ENCODE peak calls at places on chromosomes 3 and 15, in five cellular contexts. P is pancreas, X is GM23338, B is neuronal stem cell, T is A549. C is an unnamed sample. For H3K4me1, the result is how much of the 10 kb centered on the place peaks cover.

GRCh38 chr3:183185696-183186095 is 23.2 kb upstream of the LAMP3 start:
- DNase-seq in P (no peak), X (no peak), B (no peak), T (no peak), C (no peak)

GRCh38 chr15:41501961-41502786 is 8.5 kb downstream of the ITPKA start:
- DNase-seq in P (no peak), X (peak), B (no peak), T (no peak), C (no peak)

GRCh38 chr15:66647358-66647757 is 54.7 kb upstream of the SMAD6 start:
- DNase-seq in P (no peak), X (no peak), B (no peak), T (no peak), C (peak)

GRCh38 chr3:47430606-47431005 is 45.1 kb downstream of the SCAP start:
- DNase-seq in P (no peak), X (no peak), B (no peak), T (no peak), C (no peak)

GRCh38 chr3:72957303-72957702 is 39.3 kb upstream of the PPP4R2 start:
- DNase-seq in P (no peak), X (no peak), B (peak), T (no peak), C (no peak)

GRCh38 chr3:112649478-112649735 is 8.5 kb upstream of the CCDC80 start:
- DNase-seq in P (no peak), X (no peak), B (no peak), T (no peak), C (no peak)

GRCh38 chr3:124318014-124318413 is 326.1 kb upstream of the ROPN1 start:
- DNase-seq in P (no peak), X (no peak), B (no peak), T (no peak), C (no peak)

GRCh38 chr15:31392761-31393401 is 66.2 kb downstream of the KLF13 start:
- DNase-seq in P (peak), X (peak), B (no peak), T (no peak), C (no peak)

GRCh38 chr15:77983708-77984445 is 93.6 kb downstream of the TBC1D2B start:
- DNase-seq in P (no peak), X (peak), B (no peak), T (no peak), C (no peak)

GRCh38 chr3:169133178-169134161 is 530.0 kb downstream of the MECOM start:
- DNase-seq in P (no peak), X (peak), B (no peak), T (no peak), C (no peak)

GRCh38 chr15:74382004-74382816 is 14.8 kb upstream of the CYP11A1 start:
- DNase-seq in P (peak), X (peak), B (peak), T (peak), C (peak)

GRCh38 chr15:59993950-59994401 is 10.1 kb upstream of the FOXB1 start:
- DNase-seq in P (no peak), X (peak), B (peak), T (no peak), C (no peak)

GRCh38 chr3:140706360-140706759 is 28.5 kb downstream of the TRIM42 start:
- DNase-seq in P (no peak), X (no peak), B (no peak), T (no peak), C (no peak)

GRCh38 chr3:4825572-4826236 is 153.5 kb upstream of the BHLHE40 start:
- DNase-seq in P (no peak), X (no peak), B (no peak), T (peak), C (no peak)

GRCh38 chr3:179074656-179075055 is 3.0 kb upstream of the ZMAT3 start:
- DNase-seq in P (no peak), X (no peak), B (no peak), T (no peak), C (no peak)

GRCh38 chr3:48966876-48967361 is 23.1 kb upstream of the P4HTM start:
- DNase-seq in P (no peak), X (no peak), B (no peak), T (no peak), C (peak)

GRCh38 chr3:124885466-124886167 is 1.5 kb downstream of the ITGB5 start:
- DNase-seq in P (no peak), X (peak), B (peak), T (no peak), C (no peak)

GRCh38 chr3:42709621-42710020 is 7.0 kb upstream of the HHATL start:
- DNase-seq in P (peak), X (no peak), B (no peak), T (no peak), C (no peak)

GRCh38 chr15:93980149-93980911 is 251.0 kb upstream of the MCTP2 start:
- DNase-seq in P (no peak), X (no peak), B (no peak), T (no peak), C (no peak)

GRCh38 chr15:73941871-73942635 is 15.8 kb downstream of the LOXL1 start:
- DNase-seq in P (no peak), X (no peak), B (no peak), T (no peak), C (no peak)

GRCh38 chr3:56122911-56123310 is 345.4 kb downstream of the ERC2 start:
- DNase-seq in P (no peak), X (no peak), B (no peak), T (no peak), C (no peak)

GRCh38 chr3:183244219-183244618 is 8.8 kb upstream of the B3GNT5 start:
- DNase-seq in P (peak), X (no peak), B (no peak), T (no peak), C (no peak)

DNA sequence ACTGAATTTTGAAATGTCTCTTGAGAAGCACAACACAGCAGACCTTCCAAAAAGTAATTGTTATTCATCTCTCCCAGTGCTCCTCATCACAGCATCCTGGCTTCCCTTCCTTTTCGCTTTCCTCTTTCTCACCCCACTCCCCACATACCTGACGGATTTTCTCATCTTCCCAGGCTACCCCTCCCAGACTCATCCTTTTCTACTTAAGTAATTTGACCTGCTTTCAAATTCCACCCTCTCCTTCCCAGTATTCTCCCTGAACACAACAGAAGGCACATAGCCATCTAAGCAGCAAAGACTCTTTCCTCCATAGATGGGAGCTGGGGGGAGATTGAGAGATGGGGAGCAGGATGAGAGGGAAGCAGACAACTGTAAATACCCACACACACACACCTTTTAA is 187.1 kb upstream of the STT3B start:
- DNase-seq in P (no peak), X (peak), B (no peak), T (no peak), C (no peak)
- H3K4me1 ChIP-seq in P (under half), X (under half), B (under half), T (under half), C (under half)

DNA sequence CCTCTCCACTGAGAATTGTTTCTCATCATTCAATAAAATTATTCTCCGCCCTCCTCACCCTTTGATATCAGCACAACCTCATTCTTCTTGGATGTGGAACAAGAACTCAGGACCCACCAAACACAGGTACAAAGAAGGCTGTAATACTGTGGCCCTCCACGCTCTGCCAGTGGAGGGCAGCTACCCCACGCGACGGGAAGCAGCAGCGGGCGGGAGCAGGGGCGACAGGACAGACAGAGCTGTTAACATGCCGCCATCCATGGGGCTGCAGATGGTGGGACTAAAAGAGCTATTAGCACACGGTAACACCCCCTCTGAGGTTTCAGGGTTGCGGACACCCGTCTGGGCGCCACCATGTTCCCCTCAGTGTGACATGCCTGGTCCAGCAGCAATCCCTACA is 37.5 kb downstream of the EMC4 start:
- DNase-seq in P (no peak), X (no peak), B (no peak), T (no peak), C (no peak)
- H3K4me3 ChIP-seq in P (no peak), X (no peak), B (no peak), T (no peak), C (no peak)

DNA sequence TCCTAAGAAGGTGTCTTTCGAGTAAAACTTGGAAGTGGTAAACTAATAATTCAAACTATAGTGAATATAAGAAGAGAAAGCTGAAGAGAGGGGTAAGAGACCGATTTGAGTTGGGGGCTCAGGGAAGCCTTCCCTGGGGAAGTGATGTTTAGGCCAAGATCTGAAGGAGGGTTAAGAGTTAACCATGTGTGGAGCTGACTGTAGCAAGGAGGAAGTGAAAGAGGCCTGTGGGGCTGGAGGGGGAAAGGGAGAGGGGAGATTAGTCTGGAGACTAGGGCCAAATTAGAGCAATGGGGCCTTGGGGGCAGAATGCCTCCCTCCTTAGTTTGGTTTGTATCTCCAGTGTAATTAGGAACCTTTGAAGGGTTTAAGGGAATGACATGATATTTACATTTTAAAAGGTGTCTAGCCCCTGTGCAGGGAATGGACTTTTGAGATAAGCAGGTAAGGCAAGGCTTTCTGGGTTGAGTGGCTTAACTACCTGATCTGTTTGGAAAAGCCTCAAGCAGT is 2.2 kb downstream of the ZNF592 start:
- DNase-seq in P (no peak), X (no peak), B (no peak), T (no peak), C (no peak)
- H3K4me1 ChIP-seq in P (under half), X (under half), B (under half), T (half or more), C (under half)

GRCh38 chr15:101115318-101115886 is 136.4 kb downstream of the CHSY1 start:
- DNase-seq in P (no peak), X (no peak), B (no peak), T (no peak), C (no peak)
- H3K4me3 ChIP-seq in P (no peak), X (no peak), B (no peak), T (no peak), C (no peak)

DNA sequence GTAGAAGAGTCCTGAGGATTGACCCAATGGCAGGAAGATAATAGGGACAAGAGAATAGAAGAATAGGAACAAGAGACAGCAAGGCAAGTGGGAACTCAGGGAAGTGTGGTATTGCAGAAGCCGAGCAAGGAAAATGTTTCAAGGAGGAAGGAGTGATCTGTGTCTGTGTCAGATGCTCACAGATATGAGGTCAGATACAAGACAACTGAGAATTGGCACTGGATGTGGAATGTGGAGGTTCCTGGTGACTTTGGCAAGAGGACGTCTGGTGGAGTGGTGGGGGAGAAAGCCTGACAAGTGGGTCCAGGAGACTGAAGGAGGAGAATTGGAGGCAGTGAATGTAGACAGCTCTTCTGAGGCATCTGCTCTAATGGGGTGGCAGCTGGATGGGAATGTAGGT is 24.0 kb downstream of the GYG1 start:
- DNase-seq in P (no peak), X (no peak), B (no peak), T (no peak), C (no peak)
- H3K4me1 ChIP-seq in P (under half), X (under half), B (under half), T (under half), C (under half)

GRCh38 chr15:91306155-91306554 is 206.1 kb downstream of the SV2B start:
- DNase-seq in P (no peak), X (no peak), B (no peak), T (no peak), C (no peak)

GRCh38 chr15:91304794-91305193 is 204.7 kb downstream of the SV2B start:
- DNase-seq in P (no peak), X (no peak), B (no peak), T (no peak), C (no peak)

GRCh38 chr15:91302588-91303439 is 202.8 kb downstream of the SV2B start:
- DNase-seq in P (peak), X (peak), B (peak), T (peak), C (peak)

GRCh38 chr15:91307561-91307960 is 207.5 kb downstream of the SV2B start:
- DNase-seq in P (no peak), X (no peak), B (no peak), T (no peak), C (no peak)

GRCh38 chr15:91304210-91304609 is 204.2 kb downstream of the SV2B start:
- DNase-seq in P (no peak), X (no peak), B (no peak), T (no peak), C (no peak)
- H3K4me3 ChIP-seq in P (no peak), X (no peak), B (no peak), T (no peak), C (no peak)

C was measured in prostate gland.